ENCODE peak calls at places on chromosomes 13 and 19, in four cellular contexts. U is aorta; M is A549; L is CD4-positive, alpha-beta T cell. X is an unnamed sample.

GRCh38 chr13:46179576-46180368 is 2.2 kb downstream of the LCP1 start:
- DNase-seq in U (no peak), M (no peak), L (peak; percentile 73), X (peak; percentile 83)

GRCh38 chr13:113989585-113990300 is 15.9 kb upstream of the C13orf46 start:
- DNase-seq in U (no peak), M (no peak), L (no peak), X (no peak)

GRCh38 chr13:19590423-19590822 is 29.1 kb upstream of the TPTE2 start:
- DNase-seq in U (no peak), M (no peak), L (no peak), X (no peak)

GRCh38 chr19:41025411-41025810 is 34.3 kb downstream of the CYP2B6 start:
- DNase-seq in U (no peak), M (no peak), L (no peak), X (no peak)

GRCh38 chr19:30682576-30683536 is 310.7 kb downstream of the ZNF536 start:
- DNase-seq in U (peak; percentile 91), M (peak; percentile 95), L (peak; percentile 31), X (no peak)

GRCh38 chr19:531753-532571 is at the start of gene CDC34:
- DNase-seq in U (peak; percentile 79), M (no peak), L (no peak), X (no peak)

GRCh38 chr19:57935731-57936130 is 529 bp upstream of the ZNF418 start:
- DNase-seq in U (no peak), M (no peak), L (no peak), X (no peak)

GRCh38 chr19:40441719-40442253 is 2.3 kb downstream of the SERTAD3 start:
- DNase-seq in U (no peak), M (no peak), L (no peak), X (no peak)

GRCh38 chr19:17211547-17212446 is 3.4 kb upstream of the USE1 start:
- DNase-seq in U (no peak), M (no peak), L (no peak), X (no peak)